ENCODE peak calls at places on chromosomes 2 and 18, in four cellular contexts. N is NCI-H748 treated with DMSO at 0.1 percent for 48 hours, M is HepG2, Y is foreskin keratinocyte. Q is an unnamed sample.

GRCh38 chr2:42830922-42831574 is 38.7 kb upstream of the HAAO start:
- DNase-seq in Y (no peak), N (no peak), M (no peak), Q (no peak)

GRCh38 chr2:175929850-175930249 is 72.2 kb downstream of the LNPK start:
- DNase-seq in N (no peak), Y (peak), M (no peak), Q (no peak)

GRCh38 chr2:6352247-6352646 is 513.5 kb downstream of the CMPK2 start:
- DNase-seq in N (no peak), Y (no peak), M (no peak), Q (no peak)

GRCh38 chr2:177796011-177796410 is 276.6 kb downstream of the PDE11A start:
- DNase-seq in Y (no peak), N (no peak), M (no peak), Q (no peak)

GRCh38 chr2:46846454-46846990 is 69.1 kb downstream of the MCFD2 start:
- DNase-seq in Y (no peak), N (no peak), M (no peak), Q (no peak)

GRCh38 chr2:111705711-111706323 is 178.2 kb downstream of the ANAPC1 start:
- DNase-seq in N (peak), Y (peak), M (peak), Q (peak)

GRCh38 chr18:75247041-75247551 is 36.5 kb downstream of the TSHZ1 start:
- DNase-seq in Y (no peak), M (no peak), N (no peak), Q (no peak)

GRCh38 chr2:235533203-235533602 is 39.4 kb downstream of the AGAP1 start:
- DNase-seq in Y (no peak), M (no peak), N (no peak), Q (no peak)

GRCh38 chr18:13136056-13136688 is 82.4 kb upstream of the LDLRAD4 start:
- DNase-seq in Y (no peak), M (no peak), N (no peak), Q (peak)

GRCh38 chr2:24793752-24794477 is 690 bp downstream of the CENPO start:
- DNase-seq in M (peak), N (peak), Y (no peak), Q (peak)

GRCh38 chr2:8028036-8028435 is 653.8 kb upstream of the ID2 start:
- DNase-seq in Y (no peak), M (no peak), N (no peak), Q (no peak)

GRCh38 chr18:22337311-22337710 is 80.4 kb downstream of the CTAGE1 start:
- DNase-seq in N (no peak), Y (no peak), M (no peak), Q (no peak)

GRCh38 chr2:120952318-120952717 is 216.7 kb downstream of the GLI2 start:
- DNase-seq in M (no peak), N (no peak), Y (no peak), Q (no peak)

GRCh38 chr18:63940008-63940407 is 9.1 kb upstream of the HMSD start:
- DNase-seq in Y (no peak), M (no peak), N (no peak), Q (no peak)

GRCh38 chr2:1374281-1374680 is 39.0 kb upstream of the TPO start:
- DNase-seq in Y (no peak), M (no peak), N (no peak), Q (no peak)

GRCh38 chr18:27214831-27215230 is 29.7 kb upstream of the CHST9 start:
- DNase-seq in M (no peak), N (no peak), Y (peak), Q (peak)

GRCh38 chr2:85790499-85790898 is 36.7 kb downstream of the ATOH8 start:
- DNase-seq in N (no peak), Y (no peak), M (no peak), Q (no peak)

GRCh38 chr2:168694876-168695275 is 107.6 kb upstream of the NOSTRIN start:
- DNase-seq in N (peak), Y (no peak), M (no peak), Q (peak)

GRCh38 chr2:160288324-160288723 is 88.3 kb upstream of the ITGB6 start:
- DNase-seq in N (no peak), Y (peak), M (no peak), Q (no peak)

GRCh38 chr2:239129147-239129896 is 271.5 kb downstream of the HDAC4 start:
- DNase-seq in M (no peak), N (no peak), Y (no peak), Q (no peak)

GRCh38 chr2:186822323-186822722 is 26.6 kb downstream of the ZSWIM2 start:
- DNase-seq in M (no peak), N (peak), Y (no peak), Q (peak)

GRCh38 chr18:35387367-35387685 is 10.2 kb upstream of the ZNF396 start:
- DNase-seq in N (no peak), Y (no peak), M (no peak), Q (no peak)

GRCh38 chr2:39512434-39512935 is 75.4 kb upstream of the MAP4K3 start:
- DNase-seq in Y (no peak), M (no peak), N (no peak), Q (no peak)

GRCh38 chr2:111617804-111618576 is 266.0 kb downstream of the ANAPC1 start:
- DNase-seq in Y (peak), N (no peak), M (peak), Q (no peak)

GRCh38 chr2:70789304-70790078 is 952 bp downstream of the FIGLA start:
- DNase-seq in Y (no peak), M (peak), N (peak), Q (peak)

GRCh38 chr2:150482667-150483260 is 4.7 kb downstream of the RND3 start:
- DNase-seq in N (no peak), Y (peak), M (no peak), Q (no peak)

Q was measured in NCI-H1105 treated with DMSO at 0.1 percent for 48 hours.